ENCODE peak calls at places on chromosomes 12 and 14, in ten cellular contexts. One of them, this sample, is unnamed.
A peak's percentile ranks its signal among the peaks of the same experiment; 100 is the strongest.

GRCh38 chr12:17215754-17216153 is 609.8 kb upstream of the LMO3 start:
- DNase-seq in uterus: no peak
- DNase-seq in epithelial cell of esophagus: peak; percentile 8
- DNase-seq in HepG2: no peak
- DNase-seq in iPS DF 6.9: no peak
- DNase-seq in cardiac fibroblast: no peak
- DNase-seq in heart left ventricle: no peak
- DNase-seq in naive thymus-derived CD4-positive, alpha-beta T cell: no peak
- DNase-seq in BJ: no peak
- DNase-seq in astrocyte: no peak
- DNase-seq in this sample: no peak

GRCh38 chr14:43204816-43205215 is 1302.3 kb downstream of the FSCB start:
- DNase-seq in uterus: no peak
- DNase-seq in epithelial cell of esophagus: no peak
- DNase-seq in HepG2: no peak
- DNase-seq in astrocyte: no peak
- DNase-seq in cardiac fibroblast: no peak
- DNase-seq in BJ: no peak
- DNase-seq in naive thymus-derived CD4-positive, alpha-beta T cell: no peak
- DNase-seq in iPS DF 6.9: no peak
- DNase-seq in heart left ventricle: no peak
- DNase-seq in this sample: no peak

GRCh38 chr12:6921996-6922935 is 5.5 kb upstream of the ATN1 start:
- DNase-seq in uterus: no peak
- DNase-seq in heart left ventricle: no peak
- DNase-seq in cardiac fibroblast: no peak
- DNase-seq in epithelial cell of esophagus: no peak
- DNase-seq in BJ: no peak
- DNase-seq in HepG2: no peak
- DNase-seq in naive thymus-derived CD4-positive, alpha-beta T cell: no peak
- DNase-seq in astrocyte: no peak
- DNase-seq in iPS DF 6.9: no peak
- DNase-seq in this sample: no peak

GRCh38 chr14:37709419-37710195 is 114.2 kb downstream of the TTC6 start:
- DNase-seq in epithelial cell of esophagus: peak; percentile 30
- DNase-seq in naive thymus-derived CD4-positive, alpha-beta T cell: no peak
- DNase-seq in heart left ventricle: no peak
- DNase-seq in uterus: no peak
- DNase-seq in iPS DF 6.9: no peak
- DNase-seq in HepG2: peak; percentile 70
- DNase-seq in cardiac fibroblast: peak; percentile 7
- DNase-seq in BJ: no peak
- DNase-seq in astrocyte: peak; percentile 2
- DNase-seq in this sample: no peak

GRCh38 chr12:24198070-24198469 is 248.6 kb upstream of the SOX5 start:
- DNase-seq in astrocyte: peak; percentile 86
- DNase-seq in epithelial cell of esophagus: no peak
- DNase-seq in HepG2: no peak
- DNase-seq in naive thymus-derived CD4-positive, alpha-beta T cell: no peak
- DNase-seq in cardiac fibroblast: no peak
- DNase-seq in heart left ventricle: no peak
- DNase-seq in uterus: no peak
- DNase-seq in iPS DF 6.9: no peak
- DNase-seq in BJ: peak; percentile 8
- DNase-seq in this sample: no peak

GRCh38 chr12:121404734-121405133 is 4.8 kb downstream of the RNF34 start:
- DNase-seq in iPS DF 6.9: no peak
- DNase-seq in epithelial cell of esophagus: peak; percentile 32
- DNase-seq in BJ: no peak
- DNase-seq in astrocyte: no peak
- DNase-seq in uterus: no peak
- DNase-seq in cardiac fibroblast: peak; percentile 27
- DNase-seq in naive thymus-derived CD4-positive, alpha-beta T cell: no peak
- DNase-seq in HepG2: peak; percentile 35
- DNase-seq in heart left ventricle: no peak
- DNase-seq in this sample: no peak

GRCh38 chr14:94922595-94923239 is 152.8 kb upstream of the GSC start:
- DNase-seq in cardiac fibroblast: no peak
- DNase-seq in naive thymus-derived CD4-positive, alpha-beta T cell: no peak
- DNase-seq in uterus: no peak
- DNase-seq in epithelial cell of esophagus: no peak
- DNase-seq in HepG2: no peak
- DNase-seq in BJ: no peak
- DNase-seq in astrocyte: no peak
- DNase-seq in iPS DF 6.9: no peak
- DNase-seq in heart left ventricle: no peak
- DNase-seq in this sample: no peak

GRCh38 chr14:103422981-103423600 is 37.9 kb downstream of the MARK3 start:
- DNase-seq in BJ: no peak
- DNase-seq in astrocyte: peak; percentile 90
- DNase-seq in iPS DF 6.9: no peak
- DNase-seq in cardiac fibroblast: peak; percentile 77
- DNase-seq in heart left ventricle: no peak
- DNase-seq in uterus: no peak
- DNase-seq in naive thymus-derived CD4-positive, alpha-beta T cell: no peak
- DNase-seq in HepG2: no peak
- DNase-seq in epithelial cell of esophagus: no peak
- DNase-seq in this sample: peak; percentile 45

GRCh38 chr14:100376751-100377171 is 53.6 kb downstream of the SLC25A47 start:
- DNase-seq in epithelial cell of esophagus: peak; percentile 46
- DNase-seq in BJ: no peak
- DNase-seq in iPS DF 6.9: no peak
- DNase-seq in cardiac fibroblast: peak; percentile 46
- DNase-seq in astrocyte: no peak
- DNase-seq in naive thymus-derived CD4-positive, alpha-beta T cell: no peak
- DNase-seq in uterus: no peak
- DNase-seq in heart left ventricle: no peak
- DNase-seq in HepG2: peak; percentile 44
- DNase-seq in this sample: no peak

GRCh38 chr12:40864891-40865290 is 172.7 kb downstream of the CNTN1 start:
- DNase-seq in heart left ventricle: no peak
- DNase-seq in astrocyte: no peak
- DNase-seq in iPS DF 6.9: no peak
- DNase-seq in uterus: no peak
- DNase-seq in cardiac fibroblast: no peak
- DNase-seq in naive thymus-derived CD4-positive, alpha-beta T cell: no peak
- DNase-seq in BJ: no peak
- DNase-seq in HepG2: no peak
- DNase-seq in epithelial cell of esophagus: no peak
- DNase-seq in this sample: no peak

GRCh38 chr14:54652890-54653201 is 85.9 kb downstream of the SAMD4A start:
- DNase-seq in epithelial cell of esophagus: no peak
- DNase-seq in BJ: no peak
- DNase-seq in cardiac fibroblast: no peak
- DNase-seq in uterus: no peak
- DNase-seq in naive thymus-derived CD4-positive, alpha-beta T cell: no peak
- DNase-seq in astrocyte: no peak
- DNase-seq in iPS DF 6.9: no peak
- DNase-seq in heart left ventricle: no peak
- DNase-seq in HepG2: no peak
- DNase-seq in this sample: no peak
- H3K4me3 ChIP-seq in epithelial cell of esophagus: no peak overlapping the region
- H3K4me3 ChIP-seq in BJ: peak overlapping the region; percentile 31
- H3K4me3 ChIP-seq in cardiac fibroblast: peak overlapping the region; percentile 45
- H3K4me3 ChIP-seq in uterus: no peak overlapping the region
- H3K4me3 ChIP-seq in naive thymus-derived CD4-positive, alpha-beta T cell: no peak overlapping the region
- H3K4me3 ChIP-seq in astrocyte: peak overlapping the region; percentile 51
- H3K4me3 ChIP-seq in iPS DF 6.9: no peak overlapping the region
- H3K4me3 ChIP-seq in heart left ventricle: peak overlapping the region; percentile 47
- H3K4me3 ChIP-seq in HepG2: no peak overlapping the region
- H3K4me3 ChIP-seq in this sample: peak overlapping the region; percentile 34

DNA sequence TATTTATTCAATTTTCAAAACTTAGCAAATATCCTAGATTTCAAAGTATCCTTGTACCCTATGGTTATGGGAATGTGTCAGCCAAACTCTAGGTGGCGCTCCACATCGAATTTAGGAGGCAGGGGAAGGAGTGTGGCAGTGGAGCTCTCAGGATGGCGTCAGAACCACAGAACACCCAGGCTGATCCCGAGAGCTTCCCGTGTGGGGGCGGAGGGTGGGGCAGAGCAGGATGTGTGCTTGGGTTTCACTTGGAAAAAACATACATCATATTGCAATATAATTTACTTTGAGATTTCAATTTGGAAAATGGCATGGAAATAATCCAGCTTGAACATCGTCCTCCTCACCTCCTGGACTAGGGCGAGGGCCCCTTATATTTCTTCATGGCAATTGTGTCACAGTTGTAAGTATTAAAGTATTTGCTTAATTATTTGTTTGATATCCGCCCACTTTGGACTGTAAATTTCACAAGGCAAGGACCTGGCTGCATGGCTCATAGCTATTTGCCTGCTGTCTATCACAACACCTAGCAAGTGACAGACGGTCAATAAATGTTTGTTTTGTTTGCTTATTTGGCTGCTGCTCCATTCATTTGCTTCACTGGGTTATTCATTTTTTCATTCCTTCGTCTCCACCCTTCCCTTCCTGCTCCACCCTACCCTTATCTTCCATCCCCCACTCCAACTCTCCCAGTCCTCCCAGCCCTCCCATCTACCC is 221.5 kb upstream of the HMGA2 start:
- DNase-seq in naive thymus-derived CD4-positive, alpha-beta T cell: no peak
- DNase-seq in iPS DF 6.9: peak; percentile 63
- DNase-seq in HepG2: peak; percentile 62
- DNase-seq in heart left ventricle: peak; percentile 75
- DNase-seq in uterus: peak; percentile 62
- DNase-seq in astrocyte: peak; percentile 88
- DNase-seq in BJ: no peak
- DNase-seq in epithelial cell of esophagus: peak; percentile 96
- DNase-seq in cardiac fibroblast: peak; percentile 96
- DNase-seq in this sample: peak; percentile 86
- H3K4me3 ChIP-seq in naive thymus-derived CD4-positive, alpha-beta T cell: no peak overlapping the region
- H3K4me3 ChIP-seq in iPS DF 6.9: no peak overlapping the region
- H3K4me3 ChIP-seq in HepG2: no peak overlapping the region
- H3K4me3 ChIP-seq in heart left ventricle: peak overlapping the region; percentile 51
- H3K4me3 ChIP-seq in uterus: no peak overlapping the region
- H3K4me3 ChIP-seq in astrocyte: peak overlapping the region; percentile 75
- H3K4me3 ChIP-seq in BJ: peak overlapping the region; percentile 41
- H3K4me3 ChIP-seq in epithelial cell of esophagus: peak overlapping the region; percentile 14
- H3K4me3 ChIP-seq in cardiac fibroblast: peak overlapping the region; percentile 60
- H3K4me3 ChIP-seq in this sample: peak overlapping the region; percentile 57

GRCh38 chr12:53976172-53976822 is 1.5 kb upstream of the HOTAIR start:
- DNase-seq in epithelial cell of esophagus: no peak
- DNase-seq in naive thymus-derived CD4-positive, alpha-beta T cell: no peak
- DNase-seq in iPS DF 6.9: no peak
- DNase-seq in heart left ventricle: no peak
- DNase-seq in cardiac fibroblast: no peak
- DNase-seq in HepG2: no peak
- DNase-seq in BJ: peak; percentile 75
- DNase-seq in astrocyte: no peak
- DNase-seq in uterus: no peak
- DNase-seq in this sample: no peak
- H3K4me3 ChIP-seq in epithelial cell of esophagus: no peak overlapping the region
- H3K4me3 ChIP-seq in naive thymus-derived CD4-positive, alpha-beta T cell: no peak overlapping the region
- H3K4me3 ChIP-seq in iPS DF 6.9: no peak overlapping the region
- H3K4me3 ChIP-seq in heart left ventricle: no peak overlapping the region
- H3K4me3 ChIP-seq in cardiac fibroblast: no peak overlapping the region
- H3K4me3 ChIP-seq in HepG2: no peak overlapping the region
- H3K4me3 ChIP-seq in BJ: peak overlapping the region; percentile 17
- H3K4me3 ChIP-seq in astrocyte: no peak overlapping the region
- H3K4me3 ChIP-seq in uterus: no peak overlapping the region
- H3K4me3 ChIP-seq in this sample: peak overlapping the region; percentile 75

GRCh38 chr12:27233814-27234213 is 10.3 kb upstream of the STK38L start:
- DNase-seq in cardiac fibroblast: no peak
- DNase-seq in epithelial cell of esophagus: no peak
- DNase-seq in astrocyte: no peak
- DNase-seq in HepG2: peak; percentile 26
- DNase-seq in heart left ventricle: no peak
- DNase-seq in uterus: no peak
- DNase-seq in iPS DF 6.9: no peak
- DNase-seq in BJ: no peak
- DNase-seq in naive thymus-derived CD4-positive, alpha-beta T cell: no peak
- DNase-seq in this sample: no peak

GRCh38 chr12:27236498-27236897 is 7.6 kb upstream of the STK38L start:
- DNase-seq in iPS DF 6.9: no peak
- DNase-seq in heart left ventricle: no peak
- DNase-seq in BJ: no peak
- DNase-seq in astrocyte: no peak
- DNase-seq in uterus: no peak
- DNase-seq in cardiac fibroblast: peak; percentile 18
- DNase-seq in epithelial cell of esophagus: peak; percentile 41
- DNase-seq in HepG2: no peak
- DNase-seq in naive thymus-derived CD4-positive, alpha-beta T cell: no peak
- DNase-seq in this sample: no peak

GRCh38 chr12:27243006-27243405 is 1.1 kb upstream of the STK38L start:
- DNase-seq in BJ: no peak
- DNase-seq in heart left ventricle: no peak
- DNase-seq in cardiac fibroblast: no peak
- DNase-seq in uterus: no peak
- DNase-seq in HepG2: no peak
- DNase-seq in naive thymus-derived CD4-positive, alpha-beta T cell: no peak
- DNase-seq in astrocyte: no peak
- DNase-seq in epithelial cell of esophagus: no peak
- DNase-seq in iPS DF 6.9: no peak
- DNase-seq in this sample: no peak

GRCh38 chr12:27243804-27244679 is at the start of gene STK38L:
- DNase-seq in astrocyte: peak; percentile 86
- DNase-seq in uterus: peak; percentile 95
- DNase-seq in epithelial cell of esophagus: peak; percentile 97
- DNase-seq in naive thymus-derived CD4-positive, alpha-beta T cell: peak; percentile 96
- DNase-seq in iPS DF 6.9: peak; percentile 89
- DNase-seq in BJ: peak; percentile 53
- DNase-seq in cardiac fibroblast: peak; percentile 98
- DNase-seq in heart left ventricle: peak; percentile 99
- DNase-seq in HepG2: peak; percentile 91
- DNase-seq in this sample: peak; percentile 83

DNA sequence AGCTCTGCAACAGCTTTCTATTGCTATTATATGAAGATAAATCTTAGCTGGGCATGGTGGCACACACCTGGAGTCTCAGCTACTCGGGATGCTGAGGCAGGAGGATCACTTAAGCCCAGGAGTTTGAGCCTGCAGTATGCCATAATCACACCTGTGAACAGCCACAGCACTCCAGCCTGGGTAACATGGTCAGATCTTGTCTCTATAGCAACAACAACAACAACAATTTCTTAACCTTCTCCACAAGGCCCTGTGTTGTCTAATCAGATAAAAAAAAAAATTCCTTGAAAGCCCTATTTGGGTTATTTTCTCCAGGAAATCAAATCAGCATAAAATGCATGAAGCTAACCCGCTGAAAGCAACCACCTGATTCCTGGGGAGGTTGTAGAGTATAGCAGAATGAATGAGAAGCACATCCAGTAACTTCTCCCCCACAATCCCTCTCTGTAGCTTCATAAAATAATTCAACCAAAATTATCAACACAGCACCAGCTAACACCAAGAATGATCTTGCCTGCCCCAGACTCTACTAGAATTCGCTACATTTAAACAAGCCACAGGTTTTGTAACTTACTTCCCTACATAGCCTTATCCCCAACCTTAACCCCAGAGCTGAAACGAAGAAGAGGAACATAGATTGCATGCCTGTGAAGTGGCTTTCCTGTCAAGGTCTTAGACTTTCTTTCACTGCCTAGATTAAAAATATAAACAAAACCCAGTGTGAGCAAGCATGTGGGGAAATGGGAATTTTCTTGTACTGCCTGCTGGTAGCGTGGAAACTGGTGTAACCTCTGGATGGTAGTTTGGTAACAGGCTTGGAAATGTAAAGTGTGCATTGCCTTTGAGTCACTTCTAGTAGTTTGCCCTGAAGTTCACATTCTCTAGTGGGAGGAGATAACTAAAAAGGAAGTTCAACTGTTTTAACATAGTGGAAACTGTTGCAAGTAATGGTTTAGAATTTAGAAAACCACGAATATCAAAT is 6.0 kb upstream of the STK38L start:
- DNase-seq in iPS DF 6.9: no peak
- DNase-seq in uterus: no peak
- DNase-seq in cardiac fibroblast: peak; percentile 27
- DNase-seq in epithelial cell of esophagus: no peak
- DNase-seq in HepG2: no peak
- DNase-seq in naive thymus-derived CD4-positive, alpha-beta T cell: peak; percentile 27
- DNase-seq in BJ: no peak
- DNase-seq in astrocyte: no peak
- DNase-seq in heart left ventricle: no peak
- DNase-seq in this sample: no peak
- H3K4me3 ChIP-seq in iPS DF 6.9: no peak overlapping the region
- H3K4me3 ChIP-seq in uterus: no peak overlapping the region
- H3K4me3 ChIP-seq in cardiac fibroblast: no peak overlapping the region
- H3K4me3 ChIP-seq in epithelial cell of esophagus: no peak overlapping the region
- H3K4me3 ChIP-seq in HepG2: no peak overlapping the region
- H3K4me3 ChIP-seq in naive thymus-derived CD4-positive, alpha-beta T cell: no peak overlapping the region
- H3K4me3 ChIP-seq in BJ: no peak overlapping the region
- H3K4me3 ChIP-seq in astrocyte: no peak overlapping the region
- H3K4me3 ChIP-seq in heart left ventricle: no peak overlapping the region
- H3K4me3 ChIP-seq in this sample: no peak overlapping the region

This sample was measured in skeletal muscle cell.